ENCODE peak calls at places on chromosomes 1 and 21, in five cellular contexts. One of them, this sample, is unnamed.

GRCh38 chr1:93845554-93846150 is 33.4 kb downstream of the DNTTIP2 start:
- DNase-seq in lung microvascular endothelial cell: peak; percentile 44
- DNase-seq in NCI-H1105 treated with DMSO at 0.1 percent for 48 hours: peak; percentile 50
- DNase-seq in NCI-H1694: peak; percentile 28
- DNase-seq in astrocyte of the spinal cord: peak; percentile 90
- DNase-seq in this sample: no peak

GRCh38 chr1:168312718-168313604 is 32.3 kb downstream of the TBX19 start:
- DNase-seq in lung microvascular endothelial cell: no peak
- DNase-seq in NCI-H1105 treated with DMSO at 0.1 percent for 48 hours: no peak
- DNase-seq in NCI-H1694: no peak
- DNase-seq in astrocyte of the spinal cord: no peak
- DNase-seq in this sample: no peak

GRCh38 chr21:36859744-36860501 is 106.5 kb downstream of the HLCS start:
- DNase-seq in lung microvascular endothelial cell: peak; percentile 78
- DNase-seq in NCI-H1105 treated with DMSO at 0.1 percent for 48 hours: no peak
- DNase-seq in NCI-H1694: no peak
- DNase-seq in astrocyte of the spinal cord: peak; percentile 33
- DNase-seq in this sample: no peak

GRCh38 chr1:21494196-21494595 is 15.0 kb upstream of the ALPL start:
- DNase-seq in lung microvascular endothelial cell: no peak
- DNase-seq in NCI-H1105 treated with DMSO at 0.1 percent for 48 hours: no peak
- DNase-seq in NCI-H1694: no peak
- DNase-seq in astrocyte of the spinal cord: no peak
- DNase-seq in this sample: no peak

GRCh38 chr1:219476116-219476515 is 136.8 kb downstream of the ZC3H11B start:
- DNase-seq in lung microvascular endothelial cell: no peak
- DNase-seq in NCI-H1105 treated with DMSO at 0.1 percent for 48 hours: no peak
- DNase-seq in NCI-H1694: no peak
- DNase-seq in astrocyte of the spinal cord: no peak
- DNase-seq in this sample: no peak

GRCh38 chr1:155321577-155322497 is 1.1 kb downstream of the RUSC1 start:
- DNase-seq in lung microvascular endothelial cell: no peak
- DNase-seq in NCI-H1105 treated with DMSO at 0.1 percent for 48 hours: no peak
- DNase-seq in NCI-H1694: no peak
- DNase-seq in astrocyte of the spinal cord: peak; percentile 5
- DNase-seq in this sample: no peak

GRCh38 chr1:20322081-20322824 is 31.6 kb downstream of the VWA5B1 start:
- DNase-seq in lung microvascular endothelial cell: no peak
- DNase-seq in NCI-H1105 treated with DMSO at 0.1 percent for 48 hours: no peak
- DNase-seq in NCI-H1694: no peak
- DNase-seq in astrocyte of the spinal cord: no peak
- DNase-seq in this sample: no peak

GRCh38 chr1:100597069-100597741 is 59.3 kb downstream of the GPR88 start:
- DNase-seq in lung microvascular endothelial cell: peak; percentile 51
- DNase-seq in NCI-H1105 treated with DMSO at 0.1 percent for 48 hours: no peak
- DNase-seq in NCI-H1694: no peak
- DNase-seq in astrocyte of the spinal cord: peak; percentile 91
- DNase-seq in this sample: no peak

GRCh38 chr1:226489718-226490440 is 58.7 kb upstream of the STUM start:
- DNase-seq in lung microvascular endothelial cell: no peak
- DNase-seq in NCI-H1105 treated with DMSO at 0.1 percent for 48 hours: no peak
- DNase-seq in NCI-H1694: peak; percentile 39
- DNase-seq in astrocyte of the spinal cord: no peak
- DNase-seq in this sample: no peak

GRCh38 chr1:52142220-52143153 is 598 bp downstream of the ZFYVE9 start:
- DNase-seq in lung microvascular endothelial cell: peak; percentile 70
- DNase-seq in NCI-H1105 treated with DMSO at 0.1 percent for 48 hours: peak; percentile 59
- DNase-seq in NCI-H1694: peak; percentile 20
- DNase-seq in astrocyte of the spinal cord: peak; percentile 62
- DNase-seq in this sample: no peak

GRCh38 chr21:28687571-28687970 is 305.1 kb downstream of the LTN1 start:
- DNase-seq in lung microvascular endothelial cell: peak; percentile 6
- DNase-seq in NCI-H1105 treated with DMSO at 0.1 percent for 48 hours: no peak
- DNase-seq in NCI-H1694: no peak
- DNase-seq in astrocyte of the spinal cord: no peak
- DNase-seq in this sample: no peak

GRCh38 chr1:65830306-65830705 is 37.6 kb downstream of the PDE4B start:
- DNase-seq in lung microvascular endothelial cell: no peak
- DNase-seq in NCI-H1105 treated with DMSO at 0.1 percent for 48 hours: no peak
- DNase-seq in NCI-H1694: no peak
- DNase-seq in astrocyte of the spinal cord: no peak
- DNase-seq in this sample: no peak

GRCh38 chr1:116138277-116138792 is 27.1 kb downstream of the MAB21L3 start:
- DNase-seq in lung microvascular endothelial cell: no peak
- DNase-seq in NCI-H1105 treated with DMSO at 0.1 percent for 48 hours: no peak
- DNase-seq in NCI-H1694: no peak
- DNase-seq in astrocyte of the spinal cord: no peak
- DNase-seq in this sample: no peak

GRCh38 chr21:37509802-37510393 is 143.3 kb downstream of the DYRK1A start:
- DNase-seq in lung microvascular endothelial cell: no peak
- DNase-seq in NCI-H1105 treated with DMSO at 0.1 percent for 48 hours: no peak
- DNase-seq in NCI-H1694: no peak
- DNase-seq in astrocyte of the spinal cord: peak; percentile 48
- DNase-seq in this sample: no peak

GRCh38 chr1:64974288-64974825 is 8.0 kb upstream of the JAK1 start:
- DNase-seq in lung microvascular endothelial cell: no peak
- DNase-seq in NCI-H1105 treated with DMSO at 0.1 percent for 48 hours: no peak
- DNase-seq in NCI-H1694: no peak
- DNase-seq in astrocyte of the spinal cord: no peak
- DNase-seq in this sample: no peak

GRCh38 chr1:204162498-204163074 is 3.6 kb downstream of the REN start:
- DNase-seq in lung microvascular endothelial cell: peak; percentile 79
- DNase-seq in NCI-H1105 treated with DMSO at 0.1 percent for 48 hours: peak; percentile 80
- DNase-seq in NCI-H1694: peak; percentile 77
- DNase-seq in astrocyte of the spinal cord: peak; percentile 57
- DNase-seq in this sample: peak; percentile 77

GRCh38 chr1:111729271-111729921 is 9.8 kb downstream of the INKA2 start:
- DNase-seq in lung microvascular endothelial cell: no peak
- DNase-seq in NCI-H1105 treated with DMSO at 0.1 percent for 48 hours: no peak
- DNase-seq in NCI-H1694: no peak
- DNase-seq in astrocyte of the spinal cord: no peak
- DNase-seq in this sample: no peak

GRCh38 chr21:46183910-46184624 is at the start of gene SPATC1L:
- DNase-seq in lung microvascular endothelial cell: peak; percentile 77
- DNase-seq in NCI-H1105 treated with DMSO at 0.1 percent for 48 hours: peak; percentile 74
- DNase-seq in NCI-H1694: peak; percentile 61
- DNase-seq in astrocyte of the spinal cord: peak; percentile 40
- DNase-seq in this sample: no peak

GRCh38 chr1:101081496-101082282 is 56.1 kb upstream of the DPH5 start:
- DNase-seq in lung microvascular endothelial cell: no peak
- DNase-seq in NCI-H1105 treated with DMSO at 0.1 percent for 48 hours: no peak
- DNase-seq in NCI-H1694: no peak
- DNase-seq in astrocyte of the spinal cord: no peak
- DNase-seq in this sample: peak; percentile 21

GRCh38 chr1:231162970-231163830 is 1.3 kb downstream of the TRIM67 start:
- DNase-seq in lung microvascular endothelial cell: no peak
- DNase-seq in NCI-H1105 treated with DMSO at 0.1 percent for 48 hours: peak; percentile 18
- DNase-seq in NCI-H1694: no peak
- DNase-seq in astrocyte of the spinal cord: no peak
- DNase-seq in this sample: no peak

GRCh38 chr1:9861371-9861770 is 37.6 kb upstream of the CLSTN1 start:
- DNase-seq in lung microvascular endothelial cell: no peak
- DNase-seq in NCI-H1105 treated with DMSO at 0.1 percent for 48 hours: no peak
- DNase-seq in NCI-H1694: peak; percentile 67
- DNase-seq in astrocyte of the spinal cord: no peak
- DNase-seq in this sample: no peak

GRCh38 chr1:109963864-109964263 is 20.7 kb upstream of the AHCYL1 start:
- DNase-seq in lung microvascular endothelial cell: peak; percentile 36
- DNase-seq in NCI-H1105 treated with DMSO at 0.1 percent for 48 hours: no peak
- DNase-seq in NCI-H1694: no peak
- DNase-seq in astrocyte of the spinal cord: peak; percentile 61
- DNase-seq in this sample: no peak

GRCh38 chr1:155910621-155911121 is 478 bp downstream of the RIT1 start:
- DNase-seq in lung microvascular endothelial cell: peak; percentile 77
- DNase-seq in NCI-H1105 treated with DMSO at 0.1 percent for 48 hours: peak; percentile 51
- DNase-seq in NCI-H1694: no peak
- DNase-seq in astrocyte of the spinal cord: peak; percentile 59
- DNase-seq in this sample: no peak

GRCh38 chr1:5552787-5553484 is 439.3 kb downstream of the NPHP4 start:
- DNase-seq in lung microvascular endothelial cell: no peak
- DNase-seq in NCI-H1105 treated with DMSO at 0.1 percent for 48 hours: no peak
- DNase-seq in NCI-H1694: no peak
- DNase-seq in astrocyte of the spinal cord: no peak
- DNase-seq in this sample: no peak

GRCh38 chr1:28343405-28343804 is 14.6 kb downstream of the MED18 start:
- DNase-seq in lung microvascular endothelial cell: no peak
- DNase-seq in NCI-H1105 treated with DMSO at 0.1 percent for 48 hours: no peak
- DNase-seq in NCI-H1694: no peak
- DNase-seq in astrocyte of the spinal cord: peak; percentile 36
- DNase-seq in this sample: no peak

GRCh38 chr21:34336245-34336644 is 27.6 kb upstream of the KCNE2 start:
- DNase-seq in lung microvascular endothelial cell: no peak
- DNase-seq in NCI-H1105 treated with DMSO at 0.1 percent for 48 hours: no peak
- DNase-seq in NCI-H1694: no peak
- DNase-seq in astrocyte of the spinal cord: no peak
- DNase-seq in this sample: no peak

GRCh38 chr1:91278754-91279153 is 125.9 kb downstream of the HFM1 start:
- DNase-seq in lung microvascular endothelial cell: peak; percentile 31
- DNase-seq in NCI-H1105 treated with DMSO at 0.1 percent for 48 hours: peak; percentile 24
- DNase-seq in NCI-H1694: peak; percentile 11
- DNase-seq in astrocyte of the spinal cord: peak; percentile 21
- DNase-seq in this sample: no peak

GRCh38 chr1:91817506-91817905 is 68.4 kb downstream of the TGFBR3 start:
- DNase-seq in lung microvascular endothelial cell: no peak
- DNase-seq in NCI-H1105 treated with DMSO at 0.1 percent for 48 hours: no peak
- DNase-seq in NCI-H1694: no peak
- DNase-seq in astrocyte of the spinal cord: no peak
- DNase-seq in this sample: no peak

GRCh38 chr1:3674100-3675094 is 22.1 kb downstream of the TP73 start:
- DNase-seq in lung microvascular endothelial cell: no peak
- DNase-seq in NCI-H1105 treated with DMSO at 0.1 percent for 48 hours: no peak
- DNase-seq in NCI-H1694: peak; percentile 14
- DNase-seq in astrocyte of the spinal cord: no peak
- DNase-seq in this sample: no peak

GRCh38 chr21:36694593-36695282 is 4.2 kb upstream of the SIM2 start:
- DNase-seq in lung microvascular endothelial cell: no peak
- DNase-seq in NCI-H1105 treated with DMSO at 0.1 percent for 48 hours: no peak
- DNase-seq in NCI-H1694: no peak
- DNase-seq in astrocyte of the spinal cord: no peak
- DNase-seq in this sample: no peak

GRCh38 chr1:204065174-204065985 is 7.5 kb upstream of the SOX13 start:
- DNase-seq in lung microvascular endothelial cell: peak; percentile 73
- DNase-seq in NCI-H1105 treated with DMSO at 0.1 percent for 48 hours: peak; percentile 30
- DNase-seq in NCI-H1694: no peak
- DNase-seq in astrocyte of the spinal cord: peak; percentile 27
- DNase-seq in this sample: no peak

GRCh38 chr1:180567664-180568063 is 8.9 kb downstream of the OVAAL start:
- DNase-seq in lung microvascular endothelial cell: no peak
- DNase-seq in NCI-H1105 treated with DMSO at 0.1 percent for 48 hours: no peak
- DNase-seq in NCI-H1694: no peak
- DNase-seq in astrocyte of the spinal cord: no peak
- DNase-seq in this sample: no peak

GRCh38 chr1:203320546-203321272 is 15.4 kb downstream of the BTG2 start:
- DNase-seq in lung microvascular endothelial cell: peak; percentile 30
- DNase-seq in NCI-H1105 treated with DMSO at 0.1 percent for 48 hours: peak; percentile 99
- DNase-seq in NCI-H1694: peak; percentile 33
- DNase-seq in astrocyte of the spinal cord: no peak
- DNase-seq in this sample: peak; percentile 50

GRCh38 chr1:30822966-30823581 is 65.5 kb upstream of the LAPTM5 start:
- DNase-seq in lung microvascular endothelial cell: no peak
- DNase-seq in NCI-H1105 treated with DMSO at 0.1 percent for 48 hours: no peak
- DNase-seq in NCI-H1694: no peak
- DNase-seq in astrocyte of the spinal cord: peak; percentile 36
- DNase-seq in this sample: no peak

GRCh38 chr1:167455786-167456446 is 62.4 kb downstream of the CD247 start:
- DNase-seq in lung microvascular endothelial cell: peak; percentile 26
- DNase-seq in NCI-H1105 treated with DMSO at 0.1 percent for 48 hours: no peak
- DNase-seq in NCI-H1694: no peak
- DNase-seq in astrocyte of the spinal cord: no peak
- DNase-seq in this sample: no peak

GRCh38 chr1:225709101-225709500 is 56.2 kb upstream of the ENAH start:
- DNase-seq in lung microvascular endothelial cell: peak; percentile 58
- DNase-seq in NCI-H1105 treated with DMSO at 0.1 percent for 48 hours: peak; percentile 51
- DNase-seq in NCI-H1694: no peak
- DNase-seq in astrocyte of the spinal cord: no peak
- DNase-seq in this sample: no peak

GRCh38 chr1:226314055-226314454 is 5.1 kb upstream of the LIN9 start:
- DNase-seq in lung microvascular endothelial cell: no peak
- DNase-seq in NCI-H1105 treated with DMSO at 0.1 percent for 48 hours: no peak
- DNase-seq in NCI-H1694: no peak
- DNase-seq in astrocyte of the spinal cord: no peak
- DNase-seq in this sample: no peak

GRCh38 chr1:188129856-188130838 is 1301.4 kb downstream of the PLA2G4A start:
- DNase-seq in lung microvascular endothelial cell: no peak
- DNase-seq in NCI-H1105 treated with DMSO at 0.1 percent for 48 hours: no peak
- DNase-seq in NCI-H1694: no peak
- DNase-seq in astrocyte of the spinal cord: no peak
- DNase-seq in this sample: no peak

GRCh38 chr1:199174336-199174735 is 535.5 kb downstream of the PTPRC start:
- DNase-seq in lung microvascular endothelial cell: no peak
- DNase-seq in NCI-H1105 treated with DMSO at 0.1 percent for 48 hours: no peak
- DNase-seq in NCI-H1694: no peak
- DNase-seq in astrocyte of the spinal cord: no peak
- DNase-seq in this sample: no peak

This sample was measured in central memory CD8-positive, alpha-beta T cell.